ENCODE peak calls at places on chromosomes 5 and 9, in ten cellular contexts. One of them, this sample, is unnamed.

GRCh38 chr9:121954477-121955175 is 138.5 kb downstream of the TTLL11 start:
- DNase-seq in A549: no peak
- DNase-seq in H9: no peak
- DNase-seq in stomach: no peak
- DNase-seq in WERI-Rb-1: no peak
- DNase-seq in mammary epithelial cell: no peak
- DNase-seq in tibial artery: peak
- DNase-seq in RWPE1: no peak
- DNase-seq in neural crest cell: no peak
- DNase-seq in cardiac fibroblast: peak
- DNase-seq in this sample: no peak

GRCh38 chr9:111896942-111897830 is 572 bp downstream of the UGCG start:
- DNase-seq in H9: peak
- DNase-seq in cardiac fibroblast: peak
- DNase-seq in A549: peak
- DNase-seq in mammary epithelial cell: peak
- DNase-seq in WERI-Rb-1: peak
- DNase-seq in stomach: no peak
- DNase-seq in RWPE1: peak
- DNase-seq in tibial artery: peak
- DNase-seq in neural crest cell: peak
- DNase-seq in this sample: no peak

GRCh38 chr9:16103613-16104012 is 550.8 kb downstream of the CCDC171 start:
- DNase-seq in H9: no peak
- DNase-seq in RWPE1: no peak
- DNase-seq in tibial artery: peak
- DNase-seq in WERI-Rb-1: peak
- DNase-seq in cardiac fibroblast: peak
- DNase-seq in A549: no peak
- DNase-seq in neural crest cell: peak
- DNase-seq in stomach: no peak
- DNase-seq in mammary epithelial cell: no peak
- DNase-seq in this sample: no peak

GRCh38 chr9:136784249-136784996 is 6.7 kb upstream of the TMEM141 start:
- DNase-seq in tibial artery: no peak
- DNase-seq in A549: peak
- DNase-seq in mammary epithelial cell: no peak
- DNase-seq in cardiac fibroblast: peak
- DNase-seq in neural crest cell: no peak
- DNase-seq in WERI-Rb-1: no peak
- DNase-seq in H9: no peak
- DNase-seq in stomach: no peak
- DNase-seq in RWPE1: peak
- DNase-seq in this sample: no peak

GRCh38 chr9:113620377-113621161 is 157.0 kb downstream of the RGS3 start:
- DNase-seq in WERI-Rb-1: no peak
- DNase-seq in RWPE1: peak
- DNase-seq in neural crest cell: no peak
- DNase-seq in mammary epithelial cell: peak
- DNase-seq in stomach: peak
- DNase-seq in H9: peak
- DNase-seq in A549: peak
- DNase-seq in tibial artery: peak
- DNase-seq in cardiac fibroblast: peak
- DNase-seq in this sample: peak

GRCh38 chr9:87393706-87394255 is 103.9 kb upstream of the DAPK1 start:
- DNase-seq in WERI-Rb-1: no peak
- DNase-seq in neural crest cell: no peak
- DNase-seq in H9: no peak
- DNase-seq in A549: no peak
- DNase-seq in cardiac fibroblast: no peak
- DNase-seq in RWPE1: no peak
- DNase-seq in stomach: no peak
- DNase-seq in mammary epithelial cell: no peak
- DNase-seq in tibial artery: no peak
- DNase-seq in this sample: no peak

GRCh38 chr5:78224358-78224757 is 70.1 kb downstream of the AP3B1 start:
- DNase-seq in RWPE1: no peak
- DNase-seq in stomach: no peak
- DNase-seq in A549: no peak
- DNase-seq in mammary epithelial cell: no peak
- DNase-seq in cardiac fibroblast: no peak
- DNase-seq in tibial artery: no peak
- DNase-seq in WERI-Rb-1: no peak
- DNase-seq in H9: no peak
- DNase-seq in neural crest cell: no peak
- DNase-seq in this sample: no peak

GRCh38 chr5:73405691-73406090 is 42.9 kb downstream of the FOXD1 start:
- DNase-seq in mammary epithelial cell: no peak
- DNase-seq in stomach: no peak
- DNase-seq in neural crest cell: no peak
- DNase-seq in tibial artery: no peak
- DNase-seq in A549: no peak
- DNase-seq in cardiac fibroblast: no peak
- DNase-seq in RWPE1: no peak
- DNase-seq in WERI-Rb-1: no peak
- DNase-seq in H9: no peak
- DNase-seq in this sample: no peak

GRCh38 chr9:27386759-27387158 is 89.8 kb upstream of the EQTN start:
- DNase-seq in neural crest cell: no peak
- DNase-seq in A549: no peak
- DNase-seq in RWPE1: no peak
- DNase-seq in cardiac fibroblast: no peak
- DNase-seq in mammary epithelial cell: peak
- DNase-seq in stomach: no peak
- DNase-seq in WERI-Rb-1: no peak
- DNase-seq in tibial artery: no peak
- DNase-seq in H9: no peak
- DNase-seq in this sample: no peak

GRCh38 chr5:37272564-37272963 is 23.4 kb upstream of the CPLANE1 start:
- DNase-seq in neural crest cell: no peak
- DNase-seq in tibial artery: no peak
- DNase-seq in A549: peak
- DNase-seq in mammary epithelial cell: peak
- DNase-seq in stomach: peak
- DNase-seq in H9: no peak
- DNase-seq in WERI-Rb-1: no peak
- DNase-seq in RWPE1: peak
- DNase-seq in cardiac fibroblast: peak
- DNase-seq in this sample: no peak

DNA sequence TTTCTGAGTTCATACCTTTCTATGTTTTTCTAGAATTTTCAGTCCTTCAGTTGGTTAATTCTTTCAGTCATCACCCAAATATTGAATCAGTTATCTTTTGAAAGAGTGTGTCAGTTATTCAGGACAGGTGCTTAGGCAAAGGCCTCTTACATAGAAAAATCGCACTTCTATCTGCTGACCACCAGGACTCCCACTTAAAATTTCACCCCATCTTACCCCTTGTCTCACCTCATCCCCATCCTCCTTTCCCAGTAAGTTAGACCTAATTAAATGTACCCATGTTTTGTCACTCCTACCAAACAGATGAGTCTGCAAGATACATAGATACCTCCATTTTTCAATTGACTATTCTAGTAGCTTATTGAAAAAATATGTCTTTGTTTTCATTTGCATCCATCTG is 159.9 kb upstream of the PIK3R1 start:
- DNase-seq in WERI-Rb-1: no peak
- DNase-seq in tibial artery: no peak
- DNase-seq in H9: no peak
- DNase-seq in RWPE1: no peak
- DNase-seq in cardiac fibroblast: no peak
- DNase-seq in stomach: no peak
- DNase-seq in A549: no peak
- DNase-seq in mammary epithelial cell: no peak
- DNase-seq in neural crest cell: no peak
- DNase-seq in this sample: no peak
- TF ChIP-seq CTCF in WERI-Rb-1: no peak
- TF ChIP-seq CTCF in tibial artery: no peak
- TF ChIP-seq CTCF in H9: peak
- TF ChIP-seq CTCF in RWPE1: no peak
- TF ChIP-seq CTCF in cardiac fibroblast: no peak
- TF ChIP-seq CTCF in stomach: no peak
- TF ChIP-seq CTCF in A549: no peak
- TF ChIP-seq CTCF in mammary epithelial cell: no peak
- TF ChIP-seq CTCF in neural crest cell: peak
- TF ChIP-seq CTCF in this sample: peak

GRCh38 chr9:93828331-93829097 is 126.6 kb downstream of the BARX1 start:
- DNase-seq in WERI-Rb-1: peak
- DNase-seq in A549: no peak
- DNase-seq in RWPE1: no peak
- DNase-seq in neural crest cell: no peak
- DNase-seq in tibial artery: no peak
- DNase-seq in stomach: no peak
- DNase-seq in H9: peak
- DNase-seq in mammary epithelial cell: no peak
- DNase-seq in cardiac fibroblast: no peak
- DNase-seq in this sample: no peak

GRCh38 chr9:93826905-93827544 is 128.1 kb downstream of the BARX1 start:
- DNase-seq in H9: peak
- DNase-seq in WERI-Rb-1: peak
- DNase-seq in tibial artery: no peak
- DNase-seq in A549: no peak
- DNase-seq in RWPE1: no peak
- DNase-seq in cardiac fibroblast: no peak
- DNase-seq in neural crest cell: no peak
- DNase-seq in mammary epithelial cell: no peak
- DNase-seq in stomach: no peak
- DNase-seq in this sample: no peak

GRCh38 chr9:93829271-93830223 is 125.6 kb downstream of the BARX1 start:
- DNase-seq in WERI-Rb-1: no peak
- DNase-seq in stomach: no peak
- DNase-seq in RWPE1: no peak
- DNase-seq in tibial artery: no peak
- DNase-seq in cardiac fibroblast: no peak
- DNase-seq in H9: no peak
- DNase-seq in A549: no peak
- DNase-seq in mammary epithelial cell: no peak
- DNase-seq in neural crest cell: no peak
- DNase-seq in this sample: no peak

GRCh38 chr9:93826209-93826608 is 128.9 kb downstream of the BARX1 start:
- DNase-seq in RWPE1: no peak
- DNase-seq in H9: peak
- DNase-seq in tibial artery: no peak
- DNase-seq in WERI-Rb-1: peak
- DNase-seq in mammary epithelial cell: no peak
- DNase-seq in A549: peak
- DNase-seq in stomach: no peak
- DNase-seq in neural crest cell: no peak
- DNase-seq in cardiac fibroblast: no peak
- DNase-seq in this sample: no peak

GRCh38 chr9:93827545-93828330 is 127.4 kb downstream of the BARX1 start:
- DNase-seq in WERI-Rb-1: peak
- DNase-seq in A549: peak
- DNase-seq in H9: peak
- DNase-seq in mammary epithelial cell: peak
- DNase-seq in neural crest cell: peak
- DNase-seq in cardiac fibroblast: peak
- DNase-seq in tibial artery: no peak
- DNase-seq in RWPE1: peak
- DNase-seq in stomach: peak
- DNase-seq in this sample: no peak
- TF ChIP-seq CTCF in WERI-Rb-1: peak
- TF ChIP-seq CTCF in A549: peak
- TF ChIP-seq CTCF in H9: peak
- TF ChIP-seq CTCF in mammary epithelial cell: peak
- TF ChIP-seq CTCF in neural crest cell: peak
- TF ChIP-seq CTCF in cardiac fibroblast: peak
- TF ChIP-seq CTCF in tibial artery: peak
- TF ChIP-seq CTCF in RWPE1: peak
- TF ChIP-seq CTCF in stomach: peak
- TF ChIP-seq CTCF in this sample: peak

DNA sequence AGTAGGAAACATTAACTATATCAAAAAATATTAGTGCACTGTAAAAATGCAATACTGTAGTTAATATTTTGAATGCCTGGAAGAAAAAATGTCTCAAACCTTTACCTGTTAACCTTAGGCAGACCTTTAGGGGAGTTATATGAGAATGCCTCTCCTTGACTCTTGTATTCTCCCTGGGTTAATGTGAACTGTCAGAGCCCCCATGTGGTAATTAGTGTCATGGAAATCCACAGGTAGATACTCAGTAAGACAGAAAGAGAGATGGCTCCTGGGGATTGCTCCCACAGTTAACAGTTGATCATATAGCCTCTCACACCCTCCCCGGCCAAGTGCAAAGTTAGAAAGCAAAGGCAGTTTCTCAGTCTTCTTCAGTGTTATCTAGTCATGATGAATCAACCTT is 742.8 kb downstream of the NR2F1-AS1 start:
- DNase-seq in A549: peak
- DNase-seq in RWPE1: peak
- DNase-seq in cardiac fibroblast: peak
- DNase-seq in neural crest cell: no peak
- DNase-seq in stomach: no peak
- DNase-seq in tibial artery: no peak
- DNase-seq in H9: peak
- DNase-seq in WERI-Rb-1: no peak
- DNase-seq in mammary epithelial cell: peak
- DNase-seq in this sample: no peak
- TF ChIP-seq CTCF in A549: peak
- TF ChIP-seq CTCF in RWPE1: no peak
- TF ChIP-seq CTCF in cardiac fibroblast: no peak
- TF ChIP-seq CTCF in neural crest cell: no peak
- TF ChIP-seq CTCF in stomach: no peak
- TF ChIP-seq CTCF in tibial artery: no peak
- TF ChIP-seq CTCF in H9: peak
- TF ChIP-seq CTCF in WERI-Rb-1: peak
- TF ChIP-seq CTCF in mammary epithelial cell: peak
- TF ChIP-seq CTCF in this sample: no peak

GRCh38 chr5:122471752-122472061 is 159.7 kb downstream of the SNCAIP start:
- DNase-seq in A549: no peak
- DNase-seq in cardiac fibroblast: no peak
- DNase-seq in stomach: no peak
- DNase-seq in mammary epithelial cell: no peak
- DNase-seq in RWPE1: no peak
- DNase-seq in neural crest cell: no peak
- DNase-seq in H9: no peak
- DNase-seq in WERI-Rb-1: no peak
- DNase-seq in tibial artery: no peak
- DNase-seq in this sample: no peak

GRCh38 chr5:122470365-122470764 is 158.3 kb downstream of the SNCAIP start:
- DNase-seq in stomach: no peak
- DNase-seq in cardiac fibroblast: no peak
- DNase-seq in H9: no peak
- DNase-seq in tibial artery: no peak
- DNase-seq in WERI-Rb-1: no peak
- DNase-seq in A549: no peak
- DNase-seq in RWPE1: no peak
- DNase-seq in neural crest cell: no peak
- DNase-seq in mammary epithelial cell: no peak
- DNase-seq in this sample: no peak

GRCh38 chr5:122469520-122469919 is 157.5 kb downstream of the SNCAIP start:
- DNase-seq in neural crest cell: no peak
- DNase-seq in H9: no peak
- DNase-seq in A549: no peak
- DNase-seq in WERI-Rb-1: no peak
- DNase-seq in tibial artery: no peak
- DNase-seq in stomach: no peak
- DNase-seq in cardiac fibroblast: no peak
- DNase-seq in mammary epithelial cell: no peak
- DNase-seq in RWPE1: no peak
- DNase-seq in this sample: no peak

GRCh38 chr5:122473138-122473843 is 161.3 kb downstream of the SNCAIP start:
- DNase-seq in tibial artery: no peak
- DNase-seq in A549: no peak
- DNase-seq in cardiac fibroblast: no peak
- DNase-seq in WERI-Rb-1: no peak
- DNase-seq in mammary epithelial cell: peak
- DNase-seq in RWPE1: no peak
- DNase-seq in neural crest cell: no peak
- DNase-seq in H9: no peak
- DNase-seq in stomach: no peak
- DNase-seq in this sample: no peak

GRCh38 chr5:122471031-122471751 is 159.2 kb downstream of the SNCAIP start:
- DNase-seq in H9: peak
- DNase-seq in RWPE1: no peak
- DNase-seq in stomach: no peak
- DNase-seq in neural crest cell: no peak
- DNase-seq in WERI-Rb-1: no peak
- DNase-seq in tibial artery: no peak
- DNase-seq in A549: no peak
- DNase-seq in mammary epithelial cell: no peak
- DNase-seq in cardiac fibroblast: no peak
- DNase-seq in this sample: no peak
- TF ChIP-seq CTCF in H9: peak
- TF ChIP-seq CTCF in RWPE1: no peak
- TF ChIP-seq CTCF in stomach: no peak
- TF ChIP-seq CTCF in neural crest cell: no peak
- TF ChIP-seq CTCF in WERI-Rb-1: no peak
- TF ChIP-seq CTCF in tibial artery: no peak
- TF ChIP-seq CTCF in A549: no peak
- TF ChIP-seq CTCF in mammary epithelial cell: no peak
- TF ChIP-seq CTCF in cardiac fibroblast: no peak
- TF ChIP-seq CTCF in this sample: no peak

This sample was measured in mesothelial cell of epicardium.